ENCODE peak calls at places on chromosomes 2 and 18, in five cellular contexts. Z is cardiac fibroblast, W is Panc1, L is psoas muscle, T is SK-N-SH. I is an unnamed sample.
A peak's percentile ranks its signal among the peaks of the same experiment; 100 is the strongest.

GRCh38 chr2:168545439-168546082 is 89.5 kb downstream of the CERS6 start:
- DNase-seq in Z (peak; percentile 97), W (peak; percentile 2), L (no peak), T (no peak), I (peak; percentile 77)

GRCh38 chr2:24363306-24363705 is 3.0 kb upstream of the ITSN2 start:
- DNase-seq in Z (no peak), W (no peak), L (no peak), T (no peak), I (no peak)

GRCh38 chr2:64793701-64794100 is 140.0 kb upstream of the SERTAD2 start:
- DNase-seq in Z (peak; percentile 75), W (no peak), L (no peak), T (no peak), I (no peak)

GRCh38 chr18:28176674-28176932 is 327 bp downstream of the CDH2 start:
- DNase-seq in Z (no peak), W (no peak), L (no peak), T (no peak), I (no peak)

GRCh38 chr2:23683001-23683400 is 243.9 kb downstream of the ATAD2B start:
- DNase-seq in Z (no peak), W (no peak), L (no peak), T (no peak), I (no peak)

GRCh38 chr18:76410660-76411417 is 84.2 kb downstream of the ZNF516 start:
- DNase-seq in Z (no peak), W (no peak), L (no peak), T (no peak), I (no peak)

GRCh38 chr18:24364177-24364576 is 33.4 kb downstream of the OSBPL1A start:
- DNase-seq in Z (no peak), W (no peak), L (no peak), T (no peak), I (no peak)

GRCh38 chr2:217127744-217128143 is 267.9 kb upstream of the TNP1 start:
- DNase-seq in Z (no peak), W (no peak), L (no peak), T (peak; percentile 64), I (no peak)

GRCh38 chr2:60998628-60999545 is 18.6 kb upstream of the PEX13 start:
- DNase-seq in Z (peak; percentile 73), W (no peak), L (no peak), T (peak; percentile 52), I (peak; percentile 47)

GRCh38 chr2:231425811-231426703 is 30.5 kb downstream of the B3GNT7 start:
- DNase-seq in Z (no peak), W (no peak), L (no peak), T (no peak), I (no peak)

GRCh38 chr18:3441290-3441689 is 8.7 kb upstream of the TGIF1 start:
- DNase-seq in Z (peak; percentile 36), W (no peak), L (no peak), T (peak; percentile 40), I (peak; percentile 21)

GRCh38 chr18:7457276-7457675 is 109.8 kb upstream of the PTPRM start:
- DNase-seq in Z (no peak), W (no peak), L (no peak), T (no peak), I (no peak)

GRCh38 chr18:71784777-71785176 is 759.4 kb downstream of the CBLN2 start:
- DNase-seq in Z (peak; percentile 35), W (no peak), L (no peak), T (peak; percentile 12), I (no peak)

GRCh38 chr18:39434223-39434622 is 1868.6 kb upstream of the CELF4 start:
- DNase-seq in Z (peak; percentile 29), W (no peak), L (no peak), T (no peak), I (no peak)

GRCh38 chr2:2848621-2849443 is 517.8 kb upstream of the MYT1L start:
- DNase-seq in Z (no peak), W (no peak), L (no peak), T (peak; percentile 80), I (no peak)

GRCh38 chr2:228016402-228016801 is 145.0 kb downstream of the DAW1 start:
- DNase-seq in Z (no peak), W (no peak), L (no peak), T (no peak), I (no peak)

GRCh38 chr2:191691016-191691725 is 13.2 kb downstream of the NABP1 start:
- DNase-seq in Z (peak; percentile 92), W (no peak), L (no peak), T (peak; percentile 62), I (peak; percentile 84)

GRCh38 chr2:240343548-240343947 is 91.9 kb upstream of the GPC1 start:
- DNase-seq in Z (no peak), W (no peak), L (no peak), T (no peak), I (no peak)

GRCh38 chr2:19881866-19882265 is 19.9 kb downstream of the TTC32 start:
- DNase-seq in Z (no peak), W (no peak), L (no peak), T (no peak), I (no peak)

GRCh38 chr18:54033087-54033486 is 191.4 kb downstream of the MBD2 start:
- DNase-seq in Z (no peak), W (no peak), L (no peak), T (no peak), I (no peak)

GRCh38 chr2:192026064-192026715 is 168.5 kb downstream of the TMEFF2 start:
- DNase-seq in Z (no peak), W (no peak), L (no peak), T (no peak), I (no peak)

GRCh38 chr2:215428060-215428910 is 7.6 kb downstream of the FN1 start:
- DNase-seq in Z (peak; percentile 57), W (no peak), L (no peak), T (no peak), I (no peak)

GRCh38 chr2:47211497-47212011 is 56.4 kb upstream of the STPG4 start:
- DNase-seq in Z (no peak), W (no peak), L (no peak), T (no peak), I (no peak)

GRCh38 chr18:48227206-48227605 is 182.0 kb downstream of the ZBTB7C start:
- DNase-seq in Z (peak; percentile 11), W (no peak), L (no peak), T (no peak), I (no peak)

GRCh38 chr2:164920430-164920829 is 34.9 kb downstream of the SLC38A11 start:
- DNase-seq in Z (peak; percentile 95), W (no peak), L (no peak), T (no peak), I (peak; percentile 93)

GRCh38 chr2:26251893-26252292 is 7.2 kb downstream of the HADHB start:
- DNase-seq in Z (peak; percentile 3), W (no peak), L (peak; percentile 62), T (no peak), I (no peak)

GRCh38 chr2:195343540-195343939 is 313.5 kb upstream of the SLC39A10 start:
- DNase-seq in Z (no peak), W (no peak), L (no peak), T (no peak), I (no peak)

GRCh38 chr2:184554736-184555135 is 43.6 kb upstream of the ZNF804A start:
- DNase-seq in Z (no peak), W (no peak), L (no peak), T (no peak), I (no peak)

GRCh38 chr18:23593720-23594119 is 7.4 kb upstream of the NPC1 start:
- DNase-seq in Z (peak; percentile 96), W (peak; percentile 65), L (no peak), T (no peak), I (peak; percentile 93)

GRCh38 chr18:59885579-59886163 is 14.1 kb upstream of the PMAIP1 start:
- DNase-seq in Z (peak; percentile 87), W (no peak), L (no peak), T (no peak), I (peak; percentile 87)

GRCh38 chr2:124880995-124881394 is 855.9 kb downstream of the CNTNAP5 start:
- DNase-seq in Z (no peak), W (no peak), L (no peak), T (no peak), I (no peak)

DNA sequence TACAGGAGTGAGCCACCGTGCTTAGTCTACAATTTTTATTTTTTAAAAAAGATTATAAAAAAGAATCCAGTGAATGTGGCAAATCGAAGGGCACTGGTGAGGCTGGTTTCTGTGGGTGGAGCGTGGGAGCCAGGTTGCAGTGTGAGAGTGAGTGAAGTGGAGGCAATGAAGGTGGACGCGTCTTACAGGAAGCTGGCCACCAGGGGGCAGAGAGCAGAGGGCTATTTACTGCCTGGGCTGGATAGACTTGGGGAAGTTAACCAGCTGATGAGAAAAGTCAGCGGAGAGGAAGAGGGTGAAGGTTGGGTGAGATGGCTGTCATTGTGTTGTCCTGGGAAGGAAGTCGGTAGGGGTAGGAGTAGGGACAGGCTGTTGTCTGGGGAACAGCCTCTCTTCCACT is 6.8 kb downstream of the SCTR start:
- DNase-seq in Z (peak; percentile 61), W (peak; percentile 10), L (peak; percentile 24), T (peak; percentile 64), I (peak; percentile 19)
- TF ChIP-seq CTCF in Z (peak; percentile 86), W (peak; percentile 79), L (peak; percentile 42), T (peak; percentile 66), I (peak; percentile 82)

GRCh38 chr18:26495267-26495666 is 53.1 kb downstream of the KCTD1 start:
- DNase-seq in Z (no peak), W (no peak), L (peak; percentile 45), T (no peak), I (no peak)
- TF ChIP-seq CTCF in Z (no peak), W (no peak), L (no peak), T (no peak), I (no peak)

DNA sequence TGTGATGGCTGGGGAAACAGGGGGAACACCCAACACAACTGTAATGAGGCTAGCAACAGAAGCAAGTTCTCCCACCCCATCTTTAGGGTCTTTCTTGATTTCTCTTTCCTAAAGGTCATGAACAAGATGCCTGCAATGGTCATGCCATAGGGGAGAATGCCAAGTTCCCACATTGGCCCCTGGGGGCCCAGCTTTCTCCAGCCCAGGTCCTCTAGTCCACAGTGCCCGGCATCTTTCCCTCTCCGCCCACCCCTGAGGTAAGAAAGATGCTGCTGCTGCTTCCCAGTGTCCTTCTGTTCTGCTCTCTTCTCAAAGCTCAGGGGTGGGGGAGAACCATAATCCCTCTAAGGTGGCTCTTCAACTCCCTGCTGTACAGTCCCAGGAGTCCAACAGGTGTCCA is 78.0 kb downstream of the LOXHD1 start:
- DNase-seq in Z (no peak), W (no peak), L (no peak), T (no peak), I (no peak)
- TF ChIP-seq CTCF in Z (no peak), W (no peak), L (no peak), T (no peak), I (no peak)

GRCh38 chr2:201452058-201452736 is 657 bp downstream of the STRADB start:
- DNase-seq in Z (peak; percentile 42), W (no peak), L (no peak), T (no peak), I (no peak)
- TF ChIP-seq CTCF in Z (no peak), W (peak; percentile 18), L (no peak), T (peak; percentile 4), I (no peak)

GRCh38 chr2:113981404-113982134 is 91.7 kb downstream of the ACTR3 start:
- DNase-seq in Z (peak; percentile 87), W (no peak), L (no peak), T (no peak), I (no peak)
- TF ChIP-seq CTCF in Z (no peak), W (no peak), L (no peak), T (no peak), I (no peak)

DNA sequence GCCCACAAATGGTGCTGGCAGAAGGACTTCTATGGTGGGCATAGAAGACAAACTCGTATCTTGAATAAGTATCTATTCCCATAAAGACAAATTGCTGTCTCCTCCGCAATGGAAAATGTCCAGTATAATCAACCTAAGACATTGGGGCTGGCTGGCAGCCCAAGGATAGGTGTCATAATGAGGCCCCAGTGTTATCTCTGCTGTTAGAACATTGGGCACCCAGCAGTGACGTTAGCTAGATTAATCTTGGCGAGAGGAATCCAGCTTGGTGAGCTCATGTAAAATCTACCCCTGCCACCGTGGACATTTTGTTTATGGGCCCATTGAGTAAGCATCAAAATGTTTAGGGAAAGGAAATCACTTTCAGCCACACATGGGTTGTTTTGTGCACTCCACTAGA is 48.3 kb upstream of the KDM3A start:
- DNase-seq in Z (no peak), W (no peak), L (no peak), T (no peak), I (no peak)
- TF ChIP-seq CTCF in Z (no peak), W (no peak), L (no peak), T (no peak), I (no peak)

I was measured in HFFc6.